ENCODE peak calls at places on chromosome 18, in six cellular contexts. One of them, this sample, is unnamed.

GRCh38 chr18:58239879-58240278 is 195.9 kb downstream of the NEDD4L start:
- DNase-seq in neural crest cell: no peak
- DNase-seq in psoas muscle: no peak
- DNase-seq in Caco-2: no peak
- DNase-seq in neural progenitor cell: no peak
- DNase-seq in AG09309: no peak
- DNase-seq in this sample: peak

GRCh38 chr18:51194604-51195003 is 2.9 kb downstream of the MEX3C start:
- DNase-seq in neural crest cell: no peak
- DNase-seq in psoas muscle: no peak
- DNase-seq in Caco-2: no peak
- DNase-seq in neural progenitor cell: peak
- DNase-seq in AG09309: no peak
- DNase-seq in this sample: peak

GRCh38 chr18:69974365-69974764 is 26.7 kb upstream of the CD226 start:
- DNase-seq in neural crest cell: no peak
- DNase-seq in psoas muscle: no peak
- DNase-seq in Caco-2: no peak
- DNase-seq in neural progenitor cell: no peak
- DNase-seq in AG09309: no peak
- DNase-seq in this sample: peak

GRCh38 chr18:26621161-26622026 is 73.0 kb upstream of the KCTD1 start:
- DNase-seq in neural crest cell: peak
- DNase-seq in psoas muscle: peak
- DNase-seq in Caco-2: no peak
- DNase-seq in neural progenitor cell: peak
- DNase-seq in AG09309: no peak
- DNase-seq in this sample: no peak

GRCh38 chr18:54269924-54270844 is 867 bp downstream of the POLI start:
- DNase-seq in neural crest cell: no peak
- DNase-seq in psoas muscle: no peak
- DNase-seq in Caco-2: no peak
- DNase-seq in neural progenitor cell: peak
- DNase-seq in AG09309: no peak
- DNase-seq in this sample: peak

GRCh38 chr18:23059541-23060465 is 75.5 kb upstream of the CABLES1 start:
- DNase-seq in neural crest cell: no peak
- DNase-seq in psoas muscle: no peak
- DNase-seq in Caco-2: no peak
- DNase-seq in neural progenitor cell: no peak
- DNase-seq in AG09309: no peak
- DNase-seq in this sample: no peak

GRCh38 chr18:75727479-75727878 is 300.0 kb upstream of the SMIM21 start:
- DNase-seq in neural crest cell: peak
- DNase-seq in psoas muscle: peak
- DNase-seq in Caco-2: no peak
- DNase-seq in neural progenitor cell: peak
- DNase-seq in AG09309: peak
- DNase-seq in this sample: peak

GRCh38 chr18:77035380-77035779 is 97.2 kb downstream of the MBP start:
- DNase-seq in neural crest cell: no peak
- DNase-seq in psoas muscle: no peak
- DNase-seq in Caco-2: no peak
- DNase-seq in neural progenitor cell: no peak
- DNase-seq in AG09309: no peak
- DNase-seq in this sample: no peak

GRCh38 chr18:38747153-38747552 is 1181.6 kb upstream of the CELF4 start:
- DNase-seq in neural crest cell: no peak
- DNase-seq in psoas muscle: no peak
- DNase-seq in Caco-2: no peak
- DNase-seq in neural progenitor cell: no peak
- DNase-seq in AG09309: no peak
- DNase-seq in this sample: no peak

GRCh38 chr18:55534547-55534946 is 53.4 kb downstream of the TCF4 start:
- DNase-seq in neural crest cell: no peak
- DNase-seq in psoas muscle: no peak
- DNase-seq in Caco-2: no peak
- DNase-seq in neural progenitor cell: no peak
- DNase-seq in AG09309: no peak
- DNase-seq in this sample: peak

GRCh38 chr18:29157905-29158304 is 981.0 kb upstream of the CDH2 start:
- DNase-seq in neural crest cell: no peak
- DNase-seq in psoas muscle: no peak
- DNase-seq in Caco-2: no peak
- DNase-seq in neural progenitor cell: no peak
- DNase-seq in AG09309: no peak
- DNase-seq in this sample: no peak

GRCh38 chr18:12287684-12288405 is 20.2 kb upstream of the TUBB6 start:
- DNase-seq in neural crest cell: no peak
- DNase-seq in psoas muscle: peak
- DNase-seq in Caco-2: peak
- DNase-seq in neural progenitor cell: peak
- DNase-seq in AG09309: peak
- DNase-seq in this sample: peak

GRCh38 chr18:58054041-58054733 is 10.2 kb downstream of the NEDD4L start:
- DNase-seq in neural crest cell: no peak
- DNase-seq in psoas muscle: no peak
- DNase-seq in Caco-2: peak
- DNase-seq in neural progenitor cell: peak
- DNase-seq in AG09309: no peak
- DNase-seq in this sample: peak

GRCh38 chr18:58069721-58070292 is 25.8 kb downstream of the NEDD4L start:
- DNase-seq in neural crest cell: no peak
- DNase-seq in psoas muscle: no peak
- DNase-seq in Caco-2: no peak
- DNase-seq in neural progenitor cell: peak
- DNase-seq in AG09309: no peak
- DNase-seq in this sample: no peak

GRCh38 chr18:7021994-7022840 is 95.4 kb downstream of the LAMA1 start:
- DNase-seq in neural crest cell: no peak
- DNase-seq in psoas muscle: no peak
- DNase-seq in Caco-2: peak
- DNase-seq in neural progenitor cell: peak
- DNase-seq in AG09309: no peak
- DNase-seq in this sample: peak

GRCh38 chr18:66495844-66496243 is 108.0 kb downstream of the CDH19 start:
- DNase-seq in neural crest cell: peak
- DNase-seq in psoas muscle: peak
- DNase-seq in Caco-2: peak
- DNase-seq in neural progenitor cell: peak
- DNase-seq in AG09309: no peak
- DNase-seq in this sample: peak

GRCh38 chr18:4987452-4988405 is 209.3 kb downstream of the AKAIN1 start:
- DNase-seq in neural crest cell: no peak
- DNase-seq in psoas muscle: no peak
- DNase-seq in Caco-2: no peak
- DNase-seq in neural progenitor cell: peak
- DNase-seq in AG09309: no peak
- DNase-seq in this sample: no peak

GRCh38 chr18:27211569-27211968 is 26.5 kb upstream of the CHST9 start:
- DNase-seq in neural crest cell: no peak
- DNase-seq in psoas muscle: no peak
- DNase-seq in Caco-2: no peak
- DNase-seq in neural progenitor cell: no peak
- DNase-seq in AG09309: no peak
- DNase-seq in this sample: no peak

GRCh38 chr18:13481820-13482640 is 244.3 kb downstream of the FAM210A start:
- DNase-seq in neural crest cell: no peak
- DNase-seq in psoas muscle: no peak
- DNase-seq in Caco-2: no peak
- DNase-seq in neural progenitor cell: no peak
- DNase-seq in AG09309: no peak
- DNase-seq in this sample: no peak

GRCh38 chr18:59996370-59996966 is 96.7 kb downstream of the PMAIP1 start:
- DNase-seq in neural crest cell: peak
- DNase-seq in psoas muscle: no peak
- DNase-seq in Caco-2: no peak
- DNase-seq in neural progenitor cell: peak
- DNase-seq in AG09309: peak
- DNase-seq in this sample: peak

GRCh38 chr18:80175451-80176235 is 66.6 kb downstream of the ADNP2 start:
- DNase-seq in neural crest cell: no peak
- DNase-seq in psoas muscle: no peak
- DNase-seq in Caco-2: no peak
- DNase-seq in neural progenitor cell: no peak
- DNase-seq in AG09309: no peak
- DNase-seq in this sample: no peak

GRCh38 chr18:21051615-21052014 is 60.0 kb downstream of the ROCK1 start:
- DNase-seq in neural crest cell: no peak
- DNase-seq in psoas muscle: no peak
- DNase-seq in Caco-2: no peak
- DNase-seq in neural progenitor cell: no peak
- DNase-seq in AG09309: no peak
- DNase-seq in this sample: peak

GRCh38 chr18:41657189-41657588 is 297.8 kb upstream of the PIK3C3 start:
- DNase-seq in neural crest cell: no peak
- DNase-seq in psoas muscle: no peak
- DNase-seq in Caco-2: no peak
- DNase-seq in neural progenitor cell: no peak
- DNase-seq in AG09309: no peak
- DNase-seq in this sample: no peak

GRCh38 chr18:59918320-59918755 is 18.5 kb downstream of the PMAIP1 start:
- DNase-seq in neural crest cell: no peak
- DNase-seq in psoas muscle: peak
- DNase-seq in Caco-2: no peak
- DNase-seq in neural progenitor cell: peak
- DNase-seq in AG09309: no peak
- DNase-seq in this sample: peak

GRCh38 chr18:48589797-48590519 is 51.1 kb downstream of the CTIF start:
- DNase-seq in neural crest cell: no peak
- DNase-seq in psoas muscle: peak
- DNase-seq in Caco-2: no peak
- DNase-seq in neural progenitor cell: no peak
- DNase-seq in AG09309: no peak
- DNase-seq in this sample: no peak

GRCh38 chr18:7579176-7579922 is 12.2 kb downstream of the PTPRM start:
- DNase-seq in neural crest cell: no peak
- DNase-seq in psoas muscle: no peak
- DNase-seq in Caco-2: no peak
- DNase-seq in neural progenitor cell: no peak
- DNase-seq in AG09309: no peak
- DNase-seq in this sample: no peak

GRCh38 chr18:22001912-22002487 is 167.4 kb upstream of the GATA6 start:
- DNase-seq in neural crest cell: no peak
- DNase-seq in psoas muscle: no peak
- DNase-seq in Caco-2: peak
- DNase-seq in neural progenitor cell: no peak
- DNase-seq in AG09309: no peak
- DNase-seq in this sample: no peak

GRCh38 chr18:13800505-13801259 is 23.3 kb upstream of the MC5R start:
- DNase-seq in neural crest cell: peak
- DNase-seq in psoas muscle: peak
- DNase-seq in Caco-2: peak
- DNase-seq in neural progenitor cell: peak
- DNase-seq in AG09309: no peak
- DNase-seq in this sample: peak

GRCh38 chr18:37395138-37395537 is 170.5 kb downstream of the CELF4 start:
- DNase-seq in neural crest cell: no peak
- DNase-seq in psoas muscle: no peak
- DNase-seq in Caco-2: no peak
- DNase-seq in neural progenitor cell: no peak
- DNase-seq in AG09309: no peak
- DNase-seq in this sample: no peak

GRCh38 chr18:37394610-37394965 is 171.0 kb downstream of the CELF4 start:
- DNase-seq in neural crest cell: no peak
- DNase-seq in psoas muscle: no peak
- DNase-seq in Caco-2: no peak
- DNase-seq in neural progenitor cell: no peak
- DNase-seq in AG09309: no peak
- DNase-seq in this sample: no peak

GRCh38 chr18:37392648-37393047 is 172.9 kb downstream of the CELF4 start:
- DNase-seq in neural crest cell: no peak
- DNase-seq in psoas muscle: no peak
- DNase-seq in Caco-2: no peak
- DNase-seq in neural progenitor cell: no peak
- DNase-seq in AG09309: no peak
- DNase-seq in this sample: no peak

GRCh38 chr18:37393221-37393828 is 172.3 kb downstream of the CELF4 start:
- DNase-seq in neural crest cell: no peak
- DNase-seq in psoas muscle: no peak
- DNase-seq in Caco-2: no peak
- DNase-seq in neural progenitor cell: no peak
- DNase-seq in AG09309: no peak
- DNase-seq in this sample: no peak

DNA sequence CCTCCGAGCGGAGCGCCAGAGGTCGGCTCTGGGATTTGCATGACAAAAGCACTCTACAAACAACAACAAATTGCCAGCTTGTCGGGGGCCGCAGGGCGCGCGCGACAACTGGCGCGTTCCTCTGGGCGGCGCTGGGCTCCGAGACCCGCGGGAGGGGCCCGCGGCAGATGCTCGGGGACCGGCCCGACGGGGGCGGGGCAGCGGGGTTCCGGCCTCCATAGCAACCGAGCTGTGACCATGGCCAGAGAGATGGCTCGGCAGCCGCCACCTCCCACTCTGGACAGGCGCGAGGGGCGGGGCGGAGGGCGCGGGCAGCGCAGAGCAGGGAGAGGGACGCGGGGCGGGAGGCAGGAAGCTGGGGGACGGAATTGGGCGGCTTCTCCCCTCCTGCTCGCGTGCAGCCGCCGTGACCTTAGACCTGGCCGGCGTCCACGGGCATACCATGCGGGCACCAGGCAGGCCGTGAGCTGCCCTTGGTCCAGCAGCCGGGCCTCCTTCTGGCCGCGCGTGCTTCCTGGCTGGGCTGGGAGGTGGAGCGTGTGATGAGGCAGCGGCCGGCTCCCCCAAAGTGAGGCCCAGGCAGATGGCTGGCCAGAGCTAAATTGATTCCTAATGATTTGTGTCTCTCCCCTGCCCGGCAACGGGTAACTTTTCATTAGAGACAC is 171.5 kb downstream of the CELF4 start:
- DNase-seq in neural crest cell: peak
- DNase-seq in psoas muscle: peak
- DNase-seq in Caco-2: peak
- DNase-seq in neural progenitor cell: peak
- DNase-seq in AG09309: peak
- DNase-seq in this sample: peak
- TF ChIP-seq CTCF in neural crest cell: no peak
- TF ChIP-seq CTCF in psoas muscle: no peak
- TF ChIP-seq CTCF in Caco-2: no peak
- TF ChIP-seq CTCF in neural progenitor cell: peak
- TF ChIP-seq CTCF in AG09309: no peak
- TF ChIP-seq CTCF in this sample: no peak

GRCh38 chr18:78822171-78822570 is 157.4 kb upstream of the SALL3 start:
- DNase-seq in neural crest cell: no peak
- DNase-seq in psoas muscle: no peak
- DNase-seq in Caco-2: no peak
- DNase-seq in neural progenitor cell: no peak
- DNase-seq in AG09309: no peak
- DNase-seq in this sample: no peak
- TF ChIP-seq CTCF in neural crest cell: no peak
- TF ChIP-seq CTCF in psoas muscle: no peak
- TF ChIP-seq CTCF in Caco-2: no peak
- TF ChIP-seq CTCF in neural progenitor cell: no peak
- TF ChIP-seq CTCF in AG09309: no peak
- TF ChIP-seq CTCF in this sample: no peak

GRCh38 chr18:46677609-46678470 is 20.8 kb upstream of the LOXHD1 start:
- DNase-seq in neural crest cell: no peak
- DNase-seq in psoas muscle: no peak
- DNase-seq in Caco-2: no peak
- DNase-seq in neural progenitor cell: no peak
- DNase-seq in AG09309: no peak
- DNase-seq in this sample: peak
- TF ChIP-seq CTCF in neural crest cell: no peak
- TF ChIP-seq CTCF in psoas muscle: peak
- TF ChIP-seq CTCF in Caco-2: no peak
- TF ChIP-seq CTCF in neural progenitor cell: peak
- TF ChIP-seq CTCF in AG09309: peak
- TF ChIP-seq CTCF in this sample: no peak

GRCh38 chr18:9421096-9421495 is 54.2 kb upstream of the RALBP1 start:
- DNase-seq in neural crest cell: no peak
- DNase-seq in psoas muscle: no peak
- DNase-seq in Caco-2: no peak
- DNase-seq in neural progenitor cell: no peak
- DNase-seq in AG09309: no peak
- DNase-seq in this sample: no peak
- TF ChIP-seq CTCF in neural crest cell: no peak
- TF ChIP-seq CTCF in psoas muscle: no peak
- TF ChIP-seq CTCF in Caco-2: no peak
- TF ChIP-seq CTCF in neural progenitor cell: no peak
- TF ChIP-seq CTCF in AG09309: no peak
- TF ChIP-seq CTCF in this sample: no peak